ENCODE peak calls at places on chromosomes 1 and 21, in five cellular contexts. B is lung; U is kidney epithelial cell; O is stomach; G is CD4-positive, alpha-beta T cell. L is an unnamed sample.

GRCh38 chr1:9731051-9731537 is 79.6 kb downstream of the PIK3CD start:
- DNase-seq in B (no peak), U (no peak), O (no peak), G (no peak), L (no peak)

GRCh38 chr21:42263591-42264131 is 44.7 kb downstream of the ABCG1 start:
- DNase-seq in B (peak), U (no peak), O (no peak), G (no peak), L (no peak)

GRCh38 chr1:227343201-227343600 is 24.9 kb upstream of the CDC42BPA start:
- DNase-seq in B (no peak), U (no peak), O (no peak), G (no peak), L (no peak)

GRCh38 chr1:4108341-4108740 is 208.3 kb upstream of the C1orf174 start:
- DNase-seq in B (no peak), U (no peak), O (no peak), G (no peak), L (no peak)

GRCh38 chr1:201346337-201346939 is 31.0 kb downstream of the TNNT2 start:
- DNase-seq in B (peak), U (no peak), O (peak), G (no peak), L (no peak)

GRCh38 chr1:163055531-163055930 is 13.6 kb upstream of the RGS4 start:
- DNase-seq in B (no peak), U (no peak), O (no peak), G (no peak), L (no peak)

GRCh38 chr21:46029201-46029924 is 47.8 kb downstream of the COL6A1 start:
- DNase-seq in B (no peak), U (no peak), O (no peak), G (no peak), L (no peak)

GRCh38 chr1:153791856-153792253 is 16.6 kb downstream of the SLC27A3 start:
- DNase-seq in B (no peak), U (no peak), O (no peak), G (no peak), L (no peak)

GRCh38 chr1:169288011-169288414 is 79.6 kb downstream of the NME7 start:
- DNase-seq in B (no peak), U (peak), O (no peak), G (no peak), L (no peak)

GRCh38 chr1:6743189-6744101 is 41.8 kb upstream of the CAMTA1 start:
- DNase-seq in B (peak), U (peak), O (peak), G (no peak), L (no peak)

GRCh38 chr1:60911980-60912692 is 170.2 kb upstream of the NFIA start:
- DNase-seq in B (no peak), U (no peak), O (no peak), G (no peak), L (no peak)

GRCh38 chr1:243438815-243439214 is 183.0 kb downstream of the SDCCAG8 start:
- DNase-seq in B (no peak), U (no peak), O (no peak), G (no peak), L (no peak)

GRCh38 chr1:103220503-103221095 is 112.3 kb upstream of the COL11A1 start:
- DNase-seq in B (no peak), U (peak), O (no peak), G (no peak), L (no peak)

GRCh38 chr1:20712210-20712577 is 5.6 kb downstream of the KIF17 start:
- DNase-seq in B (no peak), U (no peak), O (no peak), G (no peak), L (no peak)

GRCh38 chr1:62841587-62842169 is 57.7 kb downstream of the ATG4C start:
- DNase-seq in B (no peak), U (peak), O (no peak), G (no peak), L (no peak)

GRCh38 chr1:183980951-183981525 is 56.5 kb downstream of the COLGALT2 start:
- DNase-seq in B (no peak), U (no peak), O (no peak), G (no peak), L (no peak)

GRCh38 chr1:39250460-39251240 is 46.2 kb downstream of the MACF1 start:
- DNase-seq in B (no peak), U (no peak), O (no peak), G (no peak), L (no peak)

GRCh38 chr1:244214009-244214967 is 163.2 kb downstream of the ZBTB18 start:
- DNase-seq in B (no peak), U (peak), O (no peak), G (no peak), L (no peak)

GRCh38 chr21:17495680-17496079 is 17.2 kb upstream of the CXADR start:
- DNase-seq in B (no peak), U (no peak), O (no peak), G (no peak), L (no peak)

GRCh38 chr1:69700770-69701169 is 133.0 kb downstream of the LRRC7 start:
- DNase-seq in B (no peak), U (no peak), O (no peak), G (no peak), L (no peak)

GRCh38 chr21:25750085-25750484 is 15.3 kb downstream of the GABPA start:
- DNase-seq in B (no peak), U (no peak), O (no peak), G (no peak), L (no peak)

GRCh38 chr1:220594356-220594755 is 66.4 kb downstream of the MARK1 start:
- DNase-seq in B (no peak), U (no peak), O (no peak), G (no peak), L (no peak)

GRCh38 chr1:42942444-42942843 is 16.2 kb downstream of the SLC2A1 start:
- DNase-seq in B (no peak), U (no peak), O (no peak), G (no peak), L (no peak)

GRCh38 chr1:67126111-67126746 is 8.5 kb downstream of the C1orf141 start:
- DNase-seq in B (no peak), U (no peak), O (no peak), G (no peak), L (no peak)

GRCh38 chr1:39409055-39409816 is 82.2 kb upstream of the BMP8A start:
- DNase-seq in B (peak), U (no peak), O (peak), G (no peak), L (no peak)

GRCh38 chr1:61050541-61051454 is 31.6 kb upstream of the NFIA start:
- DNase-seq in B (peak), U (no peak), O (peak), G (no peak), L (no peak)

GRCh38 chr1:97849350-97850339 is 71.2 kb downstream of the DPYD start:
- DNase-seq in B (no peak), U (peak), O (no peak), G (no peak), L (no peak)

GRCh38 chr21:38350681-38351080 is 93.9 kb downstream of the KCNJ15 start:
- DNase-seq in B (peak), U (no peak), O (no peak), G (no peak), L (no peak)

GRCh38 chr1:37096523-37096922 is 62.2 kb upstream of the GRIK3 start:
- DNase-seq in B (no peak), U (no peak), O (no peak), G (no peak), L (no peak)
- TF ChIP-seq CTCF in B (no peak), U (no peak), O (no peak), G (no peak), L (no peak)

GRCh38 chr1:217889401-217889800 is 258.3 kb downstream of the SPATA17 start:
- DNase-seq in B (no peak), U (no peak), O (no peak), G (no peak), L (no peak)
- TF ChIP-seq CTCF in B (no peak), U (peak), O (no peak), G (no peak), L (peak)

GRCh38 chr1:29121516-29121937 is 2.2 kb downstream of the TMEM200B start:
- DNase-seq in B (no peak), U (no peak), O (no peak), G (no peak), L (no peak)
- TF ChIP-seq CTCF in B (no peak), U (no peak), O (no peak), G (peak), L (no peak)

GRCh38 chr1:178529364-178530036 is 16.6 kb downstream of the TEX35 start:
- DNase-seq in B (no peak), U (no peak), O (no peak), G (no peak), L (no peak)
- TF ChIP-seq CTCF in B (no peak), U (no peak), O (no peak), G (no peak), L (no peak)

DNA sequence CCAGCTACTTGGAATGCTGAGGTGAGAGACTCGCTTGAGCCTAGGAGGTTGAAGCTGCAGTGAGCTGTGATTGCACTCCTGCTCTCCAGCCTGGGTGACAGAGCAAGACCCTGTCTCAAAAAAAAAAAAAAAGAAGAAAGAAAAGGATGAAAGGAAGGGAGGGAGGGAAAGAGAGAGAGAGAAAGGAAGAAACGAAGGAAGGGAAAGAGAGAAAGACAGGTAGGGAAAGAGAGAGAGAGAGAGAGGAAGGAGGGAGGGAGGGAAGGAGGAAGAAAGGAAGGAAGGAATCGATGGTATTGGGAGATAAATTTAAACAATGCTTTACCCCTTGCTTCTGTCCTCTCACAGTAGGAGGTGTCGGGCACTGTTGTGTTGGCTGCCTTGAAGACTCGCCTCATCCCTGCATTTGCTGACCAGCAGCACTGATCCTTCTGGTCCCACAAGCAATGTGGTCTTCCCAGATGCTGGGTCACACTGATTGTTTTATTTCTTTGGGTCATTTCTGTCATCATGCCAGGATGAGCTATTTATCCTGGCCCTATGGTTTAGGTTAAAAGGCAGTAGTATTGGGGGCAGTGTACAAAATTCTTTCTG is 30.9 kb downstream of the GPR137B start:
- DNase-seq in B (no peak), U (no peak), O (no peak), G (no peak), L (no peak)
- TF ChIP-seq CTCF in B (no peak), U (no peak), O (no peak), G (no peak), L (no peak)

L was measured in osteocyte.